ENCODE peak calls at places on chromosome 12, in nine cellular contexts. R is tibial nerve, S is A549, H is transverse colon, J is suprapubic skin, Y is ovary, G is GM12878, I is SK-N-SH, C is sigmoid colon. F is an unnamed sample.

GRCh38 chr12:101010881-101011280 is 199.2 kb downstream of the SLC5A8 start:
- DNase-seq in R (no peak), S (no peak), H (no peak), J (no peak), Y (no peak), G (no peak), I (no peak), C (no peak), F (no peak)

GRCh38 chr12:4412056-4412455 is 32.5 kb upstream of the FGF23 start:
- DNase-seq in R (no peak), S (no peak), H (no peak), J (no peak), Y (no peak), G (no peak), I (no peak), C (no peak), F (no peak)

GRCh38 chr12:74021937-74022336 is 515.7 kb upstream of the ATXN7L3B start:
- DNase-seq in R (no peak), S (peak; percentile 22), H (peak; percentile 9), J (no peak), Y (peak; percentile 18), G (no peak), I (peak; percentile 36), C (no peak), F (no peak)

GRCh38 chr12:123907726-123908476 is 64.7 kb downstream of the CCDC92 start:
- DNase-seq in R (no peak), S (no peak), H (no peak), J (no peak), Y (no peak), G (no peak), I (no peak), C (no peak), F (no peak)

GRCh38 chr12:6541371-6542165 is 7.3 kb downstream of the GAPDH start:
- DNase-seq in R (no peak), S (no peak), H (no peak), J (peak; percentile 72), Y (no peak), G (no peak), I (no peak), C (peak; percentile 63), F (no peak)

GRCh38 chr12:88339254-88339949 is 197.3 kb downstream of the TMTC3 start:
- DNase-seq in R (no peak), S (no peak), H (no peak), J (no peak), Y (no peak), G (no peak), I (no peak), C (no peak), F (no peak)

GRCh38 chr12:39287409-39287808 is 155.5 kb downstream of the KIF21A start:
- DNase-seq in R (no peak), S (no peak), H (no peak), J (no peak), Y (no peak), G (no peak), I (peak; percentile 10), C (no peak), F (no peak)

GRCh38 chr12:93621986-93622385 is 49.5 kb downstream of the SOCS2 start:
- DNase-seq in R (no peak), S (no peak), H (no peak), J (no peak), Y (no peak), G (no peak), I (no peak), C (no peak), F (peak; percentile 70)

GRCh38 chr12:39392154-39392925 is 50.6 kb downstream of the KIF21A start:
- DNase-seq in R (no peak), S (no peak), H (peak; percentile 15), J (no peak), Y (no peak), G (no peak), I (no peak), C (no peak), F (no peak)

GRCh38 chr12:130754234-130755001 is 38.3 kb upstream of the RIMBP2 start:
- DNase-seq in R (no peak), S (no peak), H (no peak), J (no peak), Y (no peak), G (no peak), I (no peak), C (peak; percentile 13), F (no peak)

GRCh38 chr12:3202734-3203446 is 125.7 kb downstream of the TSPAN9 start:
- DNase-seq in R (peak; percentile 75), S (peak; percentile 84), H (peak; percentile 39), J (no peak), Y (peak; percentile 53), G (no peak), I (peak; percentile 83), C (no peak), F (no peak)

GRCh38 chr12:12885060-12885792 is 6.1 kb upstream of the GPRC5A start:
- DNase-seq in R (no peak), S (no peak), H (no peak), J (no peak), Y (no peak), G (no peak), I (no peak), C (no peak), F (no peak)

GRCh38 chr12:111193511-111193910 is 175.4 kb downstream of the PHETA1 start:
- DNase-seq in R (no peak), S (no peak), H (no peak), J (no peak), Y (no peak), G (no peak), I (no peak), C (no peak), F (no peak)

GRCh38 chr12:46386877-46387629 is 14.5 kb upstream of the SLC38A2 start:
- DNase-seq in R (no peak), S (no peak), H (peak; percentile 43), J (peak; percentile 63), Y (no peak), G (no peak), I (no peak), C (no peak), F (no peak)
- TF ChIP-seq EP300 in R (peak; percentile 40), S (no peak), H (no peak), J (no peak), Y (no peak), G (peak; percentile 56), I (no peak), C (no peak), F (no peak)

DNA sequence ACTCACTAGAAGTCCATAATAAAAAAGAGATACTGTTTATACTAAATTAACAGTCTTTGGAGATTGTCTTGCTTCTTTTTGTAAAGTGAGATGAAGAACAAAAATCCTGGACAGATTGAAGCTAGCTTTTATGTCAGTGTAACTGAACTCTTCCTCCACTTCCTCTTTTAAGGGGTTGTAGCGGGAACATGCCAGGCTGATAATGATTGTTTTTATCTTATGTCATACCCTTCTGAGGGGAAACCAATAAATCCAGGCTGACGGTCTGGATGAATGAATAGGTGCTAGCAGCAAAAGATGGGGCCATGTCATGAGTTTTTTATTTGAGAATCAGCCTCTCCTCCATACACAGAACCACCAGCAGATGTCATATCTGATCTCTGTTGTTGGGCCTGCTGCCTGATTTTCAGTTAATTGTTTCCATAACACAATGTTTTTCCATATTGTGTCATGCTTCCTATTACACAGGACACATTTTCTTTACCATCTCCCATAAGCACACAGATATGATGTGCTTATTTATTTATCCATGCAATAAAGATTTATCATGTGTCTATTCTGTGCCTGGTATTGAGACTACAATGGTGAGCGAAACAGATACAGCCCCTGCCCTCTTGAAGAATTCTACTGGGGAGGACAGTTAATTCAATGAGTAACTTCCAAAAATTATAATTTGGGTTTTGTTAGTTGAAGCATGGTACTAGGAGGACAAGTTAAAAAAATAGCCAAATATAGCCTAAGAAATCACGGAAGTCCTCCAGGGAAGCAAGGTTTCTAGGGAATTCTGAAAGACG is 33.5 kb upstream of the CRY1 start:
- DNase-seq in R (no peak), S (no peak), H (no peak), J (no peak), Y (no peak), G (no peak), I (peak; percentile 56), C (no peak), F (no peak)
- TF ChIP-seq EP300 in R (no peak), S (no peak), H (no peak), J (no peak), Y (no peak), G (no peak), I (peak; percentile 93), C (no peak), F (no peak)

DNA sequence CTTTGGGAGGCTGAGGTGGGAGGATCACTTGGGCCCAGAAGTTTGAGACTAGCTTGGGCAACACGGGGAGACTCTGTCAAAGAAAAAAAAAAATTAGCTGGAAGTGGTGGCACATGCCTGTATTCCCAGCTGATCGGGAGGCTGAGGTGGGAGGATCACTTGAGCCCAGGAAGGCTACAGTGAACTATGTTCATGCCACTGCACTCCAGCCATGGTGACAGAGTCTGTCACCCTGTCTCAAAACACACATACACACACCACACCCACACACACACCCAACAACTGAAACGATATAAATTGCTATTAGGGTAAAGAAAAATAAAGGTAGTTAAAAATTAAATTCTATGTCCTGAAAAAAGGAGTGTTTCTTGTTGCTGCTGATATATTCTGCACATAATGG is 7.9 kb downstream of the PPP1R12A start:
- DNase-seq in R (no peak), S (no peak), H (no peak), J (no peak), Y (no peak), G (no peak), I (no peak), C (no peak), F (no peak)
- TF ChIP-seq EP300 in R (no peak), S (no peak), H (no peak), J (no peak), Y (no peak), G (no peak), I (no peak), C (no peak), F (no peak)

GRCh38 chr12:49901026-49901425 is 2.7 kb downstream of the FAIM2 start:
- DNase-seq in R (no peak), S (no peak), H (no peak), J (no peak), Y (no peak), G (no peak), I (no peak), C (peak; percentile 38), F (no peak)

GRCh38 chr12:49902399-49903350 is 1.0 kb downstream of the FAIM2 start:
- DNase-seq in R (no peak), S (no peak), H (no peak), J (no peak), Y (no peak), G (no peak), I (peak; percentile 62), C (peak; percentile 61), F (no peak)

GRCh38 chr12:49900371-49900770 is 3.3 kb downstream of the FAIM2 start:
- DNase-seq in R (no peak), S (no peak), H (no peak), J (no peak), Y (no peak), G (no peak), I (no peak), C (peak; percentile 37), F (no peak)

GRCh38 chr12:49903351-49903699 is 375 bp downstream of the FAIM2 start:
- DNase-seq in R (no peak), S (no peak), H (no peak), J (no peak), Y (no peak), G (no peak), I (no peak), C (peak; percentile 66), F (no peak)

DNA sequence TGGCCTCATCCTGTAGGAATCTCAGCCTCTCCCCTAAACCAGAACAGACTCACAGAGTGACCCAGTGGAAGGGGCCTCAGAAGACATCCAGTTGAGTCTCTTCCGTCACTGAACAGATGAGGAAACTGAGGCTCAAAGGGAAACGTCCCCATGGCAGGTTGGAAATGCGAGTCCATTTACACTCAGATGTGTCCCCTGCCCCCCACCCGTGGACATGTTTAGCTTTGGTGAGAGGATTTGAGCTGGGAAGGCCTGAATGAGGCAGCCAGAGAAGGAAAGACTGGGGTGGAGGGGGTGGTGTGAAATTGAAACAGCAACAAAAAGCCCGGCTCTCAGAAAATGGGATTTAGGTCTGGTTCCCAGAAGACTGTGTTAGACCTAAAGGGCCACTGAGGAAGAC is 1.7 kb downstream of the FAIM2 start:
- DNase-seq in R (no peak), S (no peak), H (no peak), J (no peak), Y (no peak), G (no peak), I (no peak), C (peak; percentile 17), F (no peak)
- TF ChIP-seq EP300 in R (no peak), S (no peak), H (no peak), J (no peak), Y (no peak), G (no peak), I (no peak), C (no peak), F (no peak)